ENCODE peak calls at places on chromosomes 1 and 21, in eight cellular contexts. N, R, T, A, C, W, G and F are unnamed samples.

GRCh38 chr21:15730484-15731242 is 881 bp downstream of the USP25 start:
- DNase-seq in A (no peak), T (no peak), N (no peak), G (peak; percentile 39), C (peak; percentile 32), W (no peak), R (no peak), F (peak; percentile 64)

GRCh38 chr1:67687198-67687545 is 2.2 kb downstream of the GADD45A start:
- DNase-seq in G (no peak), N (no peak), A (no peak), R (no peak), W (peak; percentile 15), T (no peak), C (no peak), F (no peak)

GRCh38 chr1:197972406-197972805 is 55.2 kb downstream of the LHX9 start:
- DNase-seq in A (no peak), G (no peak), N (no peak), C (no peak), R (no peak), T (no peak), W (no peak), F (no peak)

GRCh38 chr1:197171531-197171930 is 25.1 kb upstream of the ASPM start:
- DNase-seq in N (no peak), R (no peak), G (no peak), A (no peak), T (no peak), W (peak; percentile 32), C (no peak), F (no peak)

GRCh38 chr1:235052067-235053008 is 76.3 kb downstream of the TOMM20 start:
- DNase-seq in T (no peak), A (no peak), W (no peak), R (no peak), G (no peak), C (no peak), N (no peak), F (no peak)

GRCh38 chr1:238960071-238960470 is 426.3 kb upstream of the CHRM3 start:
- DNase-seq in R (no peak), C (no peak), W (peak; percentile 85), A (peak; percentile 47), T (no peak), G (no peak), N (no peak), F (no peak)

GRCh38 chr1:177256153-177256814 is 85.5 kb downstream of the BRINP2 start:
- DNase-seq in T (peak; percentile 93), W (peak; percentile 97), A (no peak), C (peak; percentile 45), R (peak; percentile 72), G (peak; percentile 47), N (peak; percentile 57), F (peak; percentile 70)

GRCh38 chr1:101150676-101151075 is 86.1 kb upstream of the S1PR1 start:
- DNase-seq in T (peak; percentile 69), C (no peak), N (no peak), G (no peak), W (peak; percentile 21), A (peak; percentile 59), R (no peak), F (no peak)

GRCh38 chr1:162530318-162530984 is 31.1 kb upstream of the UAP1 start:
- DNase-seq in A (no peak), R (no peak), T (no peak), W (no peak), G (no peak), C (no peak), N (no peak), F (no peak)

GRCh38 chr1:23343246-23344110 is 606 bp downstream of the HNRNPR start:
- DNase-seq in C (peak; percentile 73), R (peak; percentile 70), N (no peak), T (no peak), G (peak; percentile 43), W (peak; percentile 58), A (no peak), F (peak; percentile 55)

GRCh38 chr1:115877511-115877910 is 36.6 kb upstream of the NHLH2 start:
- DNase-seq in R (no peak), A (peak; percentile 83), T (peak; percentile 54), C (no peak), N (no peak), G (no peak), W (peak; percentile 16), F (no peak)

GRCh38 chr1:9815150-9815549 is 8.6 kb downstream of the CLSTN1 start:
- DNase-seq in C (no peak), A (no peak), N (no peak), T (no peak), R (no peak), W (no peak), G (no peak), F (no peak)

GRCh38 chr1:214933375-214933774 is 149.2 kb upstream of the KCNK2 start:
- DNase-seq in W (no peak), G (no peak), R (no peak), A (no peak), C (no peak), N (no peak), T (no peak), F (no peak)

GRCh38 chr1:223419561-223419960 is 26.3 kb downstream of the CCDC185 start:
- DNase-seq in W (no peak), C (no peak), N (no peak), A (no peak), T (no peak), G (no peak), R (no peak), F (no peak)

GRCh38 chr1:164361927-164362326 is 197.1 kb upstream of the PBX1 start:
- DNase-seq in R (no peak), N (no peak), C (no peak), T (no peak), W (no peak), A (no peak), G (no peak), F (no peak)

GRCh38 chr1:207619833-207620572 is 24.9 kb upstream of the CR1L start:
- DNase-seq in W (peak; percentile 66), C (peak; percentile 77), R (no peak), A (no peak), T (no peak), G (no peak), N (no peak), F (no peak)

GRCh38 chr21:44991538-44992483 is 52.0 kb downstream of the SLX9 start:
- DNase-seq in C (no peak), A (peak; percentile 53), N (peak; percentile 22), G (no peak), W (no peak), R (peak; percentile 72), T (no peak), F (no peak)

GRCh38 chr1:59413327-59413720 is 116.4 kb downstream of the FGGY start:
- DNase-seq in A (no peak), T (no peak), R (no peak), C (no peak), G (no peak), N (no peak), W (no peak), F (no peak)

DNA sequence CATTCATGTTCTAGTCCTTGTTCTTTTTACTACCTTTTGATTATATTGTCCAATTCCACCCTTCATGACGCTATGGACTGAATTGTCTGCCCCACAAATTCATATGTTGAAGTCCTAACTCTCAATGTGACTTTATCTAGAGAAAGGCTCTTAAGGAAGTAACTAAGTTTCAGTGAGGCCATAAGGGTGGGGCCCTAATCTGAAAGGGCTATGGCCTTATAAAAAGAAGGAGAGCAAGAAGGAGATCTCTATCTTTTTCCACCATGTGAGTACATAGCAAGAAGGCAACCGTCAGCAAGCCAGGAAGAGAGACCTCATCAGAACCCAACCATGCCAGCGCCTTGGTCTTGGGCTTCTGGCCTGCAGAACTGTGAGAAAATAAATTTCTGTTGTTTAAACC is 95.9 kb downstream of the HIVEP3 start:
- DNase-seq in T (no peak), C (no peak), G (peak; percentile 35), R (no peak), A (no peak), W (no peak), N (no peak), F (no peak)
- H3K27me3 ChIP-seq in T (peaks cover 2% of the 10 kb centered on the region), C (peaks cover 10% of the 10 kb centered on the region), G (no peaks in the 10 kb centered on the region), R (no peaks in the 10 kb centered on the region), A (no peaks in the 10 kb centered on the region), W (no peaks in the 10 kb centered on the region), N (no peaks in the 10 kb centered on the region), F (no peaks in the 10 kb centered on the region)

DNA sequence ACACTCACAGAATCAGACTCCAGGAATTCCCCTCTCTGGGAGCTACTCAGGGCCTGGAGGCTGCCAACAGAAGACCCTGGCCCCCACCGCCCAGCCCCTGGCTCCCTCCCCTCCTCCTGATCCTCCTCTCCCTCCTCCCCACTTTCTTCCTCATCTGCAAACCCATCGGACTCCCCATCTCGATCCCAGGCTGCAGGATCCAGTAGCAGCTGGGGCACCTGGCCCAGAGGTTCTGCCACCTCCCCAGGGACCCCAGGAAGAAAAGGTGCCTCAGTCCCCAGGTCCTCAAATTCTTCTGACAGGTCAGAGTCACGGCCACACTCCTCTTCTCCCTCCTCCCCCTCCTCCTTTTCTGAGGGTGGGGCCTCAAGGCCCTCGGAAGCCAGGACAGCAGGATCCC is 7.4 kb downstream of the NES start:
- DNase-seq in T (no peak), A (no peak), W (no peak), R (no peak), C (no peak), G (no peak), N (no peak), F (no peak)
- H3K27ac ChIP-seq in T (no peak overlapping the region), A (no peak overlapping the region), W (peak overlapping the region; percentile 100), R (peak overlapping the region; percentile 80), C (no peak overlapping the region), G (no peak overlapping the region), N (peak overlapping the region; percentile 99), F (no peak overlapping the region)

GRCh38 chr1:3042481-3042880 is 21.2 kb downstream of the ACTRT2 start:
- DNase-seq in R (no peak), N (no peak), G (no peak), C (no peak), W (no peak), T (no peak), A (no peak), F (no peak)
- H3K27me3 ChIP-seq in R (peaks cover 30% of the 10 kb centered on the region), N (peaks cover 9% of the 10 kb centered on the region), G (no peaks in the 10 kb centered on the region), C (peaks cover 9% of the 10 kb centered on the region), W (no peaks in the 10 kb centered on the region), T (no peaks in the 10 kb centered on the region), A (peaks cover 5% of the 10 kb centered on the region), F (no peaks in the 10 kb centered on the region)

DNA sequence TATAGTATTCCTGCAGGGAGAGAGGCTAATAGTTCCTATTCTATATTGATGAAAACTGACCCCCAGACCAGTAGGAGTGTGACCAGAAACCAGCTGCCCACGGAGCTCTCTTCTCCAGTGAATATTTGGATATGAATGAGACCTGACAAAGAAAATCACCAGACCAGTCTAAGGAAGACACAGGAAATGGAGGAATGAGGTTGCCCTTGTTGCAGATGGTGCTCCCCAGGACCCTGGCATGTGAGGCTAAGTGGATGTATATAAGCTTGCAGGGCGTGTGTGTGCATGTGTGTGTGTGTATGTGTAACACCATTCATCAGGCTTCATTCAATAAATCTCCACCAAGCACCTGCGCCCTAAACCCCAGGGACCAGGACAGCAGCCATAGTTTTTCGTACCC is 14.4 kb downstream of the PHLDA3 start:
- DNase-seq in G (no peak), R (no peak), A (no peak), N (no peak), W (no peak), T (no peak), C (no peak), F (no peak)
- H3K27ac ChIP-seq in G (no peak overlapping the region), R (peak overlapping the region; percentile 82), A (no peak overlapping the region), N (no peak overlapping the region), W (no peak overlapping the region), T (peak overlapping the region; percentile 7), C (no peak overlapping the region), F (no peak overlapping the region)

GRCh38 chr1:10888791-10889627 is 92.6 kb upstream of the CASZ1 start:
- DNase-seq in A (no peak), N (no peak), R (no peak), T (no peak), W (no peak), G (no peak), C (no peak), F (no peak)
- H3K27me3 ChIP-seq in A (no peaks in the 10 kb centered on the region), N (peaks cover 12% of the 10 kb centered on the region), R (peaks cover 31% of the 10 kb centered on the region), T (no peaks in the 10 kb centered on the region), W (peaks cover 24% of the 10 kb centered on the region), G (peaks cover 22% of the 10 kb centered on the region), C (peaks cover 52% of the 10 kb centered on the region), F (no peaks in the 10 kb centered on the region)

GRCh38 chr1:53198241-53198651 is 1.6 kb downstream of the CPT2 start:
- DNase-seq in N (no peak), W (peak; percentile 46), A (no peak), T (no peak), G (peak; percentile 65), R (peak; percentile 69), C (no peak), F (no peak)
- H3K27ac ChIP-seq in N (peak overlapping the region; percentile 98), W (peak overlapping the region; percentile 95), A (peak overlapping the region; percentile 73), T (peak overlapping the region; percentile 82), G (no peak overlapping the region), R (peak overlapping the region; percentile 99), C (no peak overlapping the region), F (peak overlapping the region; percentile 99)